ENCODE peak calls at places on chromosomes 1 and 21, in nine cellular contexts. K is effector memory CD4-positive, alpha-beta T cell; H is left ventricle myocardium inferior; E is right lobe of liver; N is mammary epithelial cell; S is psoas muscle; O is uterus; Z is CD8-positive, alpha-beta T cell; Y is small intestine. T is an unnamed sample. For H3K4me1 and H3K36me3, the result is how much of the 10 kb centered on the place peaks cover.

GRCh38 chr21:15015622-15016471 is 49.0 kb downstream of the NRIP1 start:
- DNase-seq in Y (no peak), N (peak), O (no peak), K (no peak), Z (no peak), S (no peak), E (no peak), H (no peak), T (no peak)

GRCh38 chr1:86705633-86705985 is 1.2 kb downstream of the SH3GLB1 start:
- DNase-seq in N (peak), S (no peak), K (no peak), H (no peak), O (peak), Z (no peak), E (no peak), Y (peak), T (no peak)

GRCh38 chr21:43779660-43780059 is 3.6 kb upstream of the CSTB start:
- DNase-seq in H (no peak), Y (no peak), N (no peak), K (no peak), S (no peak), E (no peak), O (no peak), Z (no peak), T (no peak)

GRCh38 chr1:70864302-70864701 is 183.3 kb downstream of the PTGER3 start:
- DNase-seq in Z (no peak), K (no peak), N (no peak), S (no peak), E (no peak), Y (no peak), H (no peak), O (no peak), T (no peak)

GRCh38 chr1:38489844-38490270 is 369.7 kb downstream of the RRAGC start:
- DNase-seq in O (no peak), H (no peak), N (no peak), K (peak), S (no peak), Y (no peak), E (no peak), Z (peak), T (no peak)

GRCh38 chr1:15937706-15938168 is 38.2 kb downstream of the ZBTB17 start:
- DNase-seq in O (no peak), E (no peak), K (no peak), S (no peak), Z (no peak), N (no peak), Y (no peak), H (no peak), T (no peak)

GRCh38 chr1:204340137-204340536 is 19.6 kb downstream of the PLEKHA6 start:
- DNase-seq in O (no peak), Z (no peak), H (no peak), E (no peak), S (no peak), N (no peak), Y (no peak), K (no peak), T (no peak)

GRCh38 chr1:210292276-210292851 is 36.3 kb upstream of the HHAT start:
- DNase-seq in N (peak), S (peak), O (peak), E (peak), H (peak), K (no peak), Y (peak), Z (peak), T (no peak)

GRCh38 chr21:42648606-42649005 is 4.8 kb upstream of the PDE9A start:
- DNase-seq in K (no peak), E (peak), N (no peak), H (no peak), Z (no peak), S (peak), Y (peak), O (no peak), T (no peak)

GRCh38 chr1:79603862-79604261 is 597.3 kb upstream of the ADGRL4 start:
- DNase-seq in Z (no peak), S (no peak), Y (no peak), N (peak), E (no peak), K (no peak), H (no peak), O (no peak), T (no peak)

GRCh38 chr1:205095422-205095821 is 11.2 kb upstream of the TMEM81 start:
- DNase-seq in Y (no peak), K (no peak), S (no peak), E (no peak), Z (no peak), N (no peak), O (no peak), H (no peak), T (no peak)

DNA sequence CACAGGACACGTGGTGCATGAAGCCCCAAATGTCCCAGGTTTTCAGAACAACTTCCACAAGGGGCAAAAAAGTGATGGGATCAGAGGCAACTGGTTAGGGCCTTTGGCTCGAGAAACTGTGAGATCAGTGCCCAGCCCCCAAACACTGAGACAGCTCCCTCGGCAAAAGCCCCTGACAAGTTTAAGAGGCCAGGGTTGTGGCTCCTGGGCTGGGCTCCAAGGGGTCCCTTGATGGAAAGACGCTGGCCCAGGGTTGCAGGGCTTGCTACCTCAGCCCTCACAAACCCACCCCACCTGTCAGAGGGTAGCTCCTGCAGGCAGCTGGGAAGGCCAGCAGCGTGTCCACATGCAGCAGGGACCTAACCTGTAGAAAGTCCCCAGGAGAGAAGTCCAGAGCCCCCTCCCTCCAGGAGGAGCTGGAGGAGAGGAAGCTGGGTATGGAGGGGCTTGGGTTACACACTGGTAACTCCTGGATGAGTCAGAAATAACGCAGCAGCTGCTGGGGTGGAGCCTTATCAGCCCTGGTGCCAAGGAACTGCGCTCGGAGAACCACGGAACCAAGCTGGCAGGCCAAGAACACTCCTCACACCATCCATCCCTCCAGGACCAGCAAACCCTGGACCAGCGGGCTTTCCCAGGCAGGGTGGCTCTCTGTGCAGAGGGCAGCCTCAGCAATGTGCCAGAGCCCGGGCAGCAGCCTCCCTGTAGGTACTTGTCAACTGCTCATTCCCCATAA is 37.5 kb downstream of the CTNNBIP1 start:
- DNase-seq in K (no peak), Z (no peak), N (no peak), Y (peak), E (no peak), H (no peak), O (no peak), S (peak), T (no peak)
- H3K4me1 ChIP-seq in K (under half), Z (under half), N (under half), Y (under half), E (under half), H (under half), O (under half), S (under half), T (under half)

GRCh38 chr1:51966559-51966958 is 23.9 kb downstream of the RAB3B start:
- DNase-seq in E (no peak), Z (no peak), H (no peak), O (no peak), K (no peak), N (no peak), Y (no peak), S (no peak), T (no peak)

GRCh38 chr1:51963592-51964308 is 26.8 kb downstream of the RAB3B start:
- DNase-seq in K (no peak), H (no peak), N (no peak), S (no peak), Z (no peak), E (no peak), Y (no peak), O (no peak), T (no peak)

GRCh38 chr1:51961954-51962353 is 28.5 kb downstream of the RAB3B start:
- DNase-seq in E (no peak), O (no peak), N (no peak), Z (no peak), H (no peak), S (no peak), K (no peak), Y (no peak), T (no peak)

GRCh38 chr1:51962486-51963356 is 27.8 kb downstream of the RAB3B start:
- DNase-seq in K (no peak), S (no peak), Y (no peak), Z (no peak), H (no peak), O (no peak), N (no peak), E (no peak), T (no peak)

GRCh38 chr1:51964309-51964696 is 26.2 kb downstream of the RAB3B start:
- DNase-seq in H (no peak), Z (no peak), N (no peak), Y (no peak), O (no peak), K (no peak), S (no peak), E (no peak), T (no peak)
- H3K36me3 ChIP-seq in H (under half), Z (under half), N (under half), Y (under half), O (under half), K (under half), S (under half), E (under half), T (under half)

GRCh38 chr1:203142684-203143408 is 15.3 kb downstream of the ADORA1 start:
- DNase-seq in E (no peak), N (no peak), S (no peak), K (no peak), Z (no peak), H (no peak), O (no peak), Y (no peak), T (no peak)
- H3K4me1 ChIP-seq in E (under half), N (under half), S (under half), K (under half), Z (under half), H (under half), O (under half), Y (under half), T (under half)

GRCh38 chr1:44316231-44316759 is 38.8 kb downstream of the ERI3 start:
- DNase-seq in N (no peak), H (no peak), O (no peak), S (no peak), Y (no peak), K (no peak), Z (no peak), E (no peak), T (no peak)
- H3K36me3 ChIP-seq in N (under half), H (half or more), O (under half), S (half or more), Y (under half), K (under half), Z (under half), E (under half), T (under half)

DNA sequence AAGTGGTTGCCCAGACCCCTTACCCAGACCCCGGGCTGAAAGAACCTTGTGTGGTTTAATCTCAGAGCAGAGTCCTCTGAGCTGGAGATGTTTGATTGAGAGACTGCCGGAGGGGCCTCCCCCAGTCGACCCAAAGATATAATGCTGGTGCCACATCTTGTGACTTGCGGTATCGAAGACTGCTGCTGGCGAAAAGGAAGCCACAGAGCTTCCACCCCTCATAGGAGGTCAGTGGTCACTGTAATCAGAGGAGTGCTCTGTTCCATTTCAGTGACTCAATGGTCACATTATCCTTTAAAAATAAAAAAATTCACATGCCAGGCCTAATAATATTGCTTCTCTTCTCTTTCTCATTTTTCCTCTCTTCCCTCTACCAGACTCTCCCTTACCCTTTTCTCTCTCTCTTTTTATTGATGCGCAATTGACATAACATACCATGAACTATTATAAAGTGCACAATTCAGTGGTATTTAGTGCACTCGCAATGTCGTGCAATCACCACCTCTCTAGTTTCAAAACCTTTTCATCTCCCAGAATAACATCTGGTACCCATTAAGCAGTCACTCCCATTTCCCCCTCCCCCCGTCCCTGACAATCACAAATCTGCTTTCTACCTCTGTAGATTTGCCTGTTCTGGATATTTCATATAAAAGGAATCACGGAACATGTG is 52.6 kb upstream of the LYST start:
- DNase-seq in K (no peak), Y (no peak), E (no peak), O (no peak), N (no peak), S (no peak), H (no peak), Z (no peak), T (no peak)
- H3K4me1 ChIP-seq in K (under half), Y (under half), E (under half), O (under half), N (half or more), S (under half), H (under half), Z (under half), T (under half)

GRCh38 chr1:39757501-39757900 is 13.6 kb downstream of the OXCT2 start:
- DNase-seq in Z (no peak), S (no peak), H (no peak), Y (no peak), K (no peak), N (no peak), E (no peak), O (no peak), T (no peak)
- H3K36me3 ChIP-seq in Z (half or more), S (half or more), H (half or more), Y (under half), K (half or more), N (under half), E (under half), O (under half), T (half or more)

T was measured in CD4-positive, CD25-positive, alpha-beta regulatory T cell.